ENCODE peak calls at places on chromosomes 11 and 22, in ten cellular contexts. One of them, this sample, is unnamed. For H3K36me3 and H3K9me3, the result is how much of the 10 kb centered on the place peaks cover.

GRCh38 chr11:103959279-103959930 is 77.0 kb upstream of the DDI1 start:
- DNase-seq in neural progenitor cell: no peak
- DNase-seq in NT2/D1: no peak
- DNase-seq in OCI-LY7: peak
- DNase-seq in adipocyte: peak
- DNase-seq in left ventricle myocardium inferior: no peak
- DNase-seq in testis: no peak
- DNase-seq in body of pancreas: no peak
- DNase-seq in IMR-90: peak
- DNase-seq in heart right ventricle: no peak
- DNase-seq in this sample: peak

GRCh38 chr11:10550503-10550902 is 9.5 kb upstream of the RNF141 start:
- DNase-seq in neural progenitor cell: no peak
- DNase-seq in NT2/D1: no peak
- DNase-seq in OCI-LY7: no peak
- DNase-seq in adipocyte: peak
- DNase-seq in left ventricle myocardium inferior: no peak
- DNase-seq in testis: no peak
- DNase-seq in body of pancreas: no peak
- DNase-seq in IMR-90: peak
- DNase-seq in heart right ventricle: no peak
- DNase-seq in this sample: no peak

GRCh38 chr11:78244546-78245315 is 56.0 kb downstream of the USP35 start:
- DNase-seq in neural progenitor cell: no peak
- DNase-seq in NT2/D1: no peak
- DNase-seq in OCI-LY7: no peak
- DNase-seq in adipocyte: no peak
- DNase-seq in left ventricle myocardium inferior: no peak
- DNase-seq in testis: no peak
- DNase-seq in body of pancreas: no peak
- DNase-seq in IMR-90: no peak
- DNase-seq in heart right ventricle: no peak
- DNase-seq in this sample: no peak

GRCh38 chr11:66417000-66417399 is 3.8 kb upstream of the NPAS4 start:
- DNase-seq in neural progenitor cell: peak
- DNase-seq in NT2/D1: no peak
- DNase-seq in OCI-LY7: no peak
- DNase-seq in adipocyte: no peak
- DNase-seq in left ventricle myocardium inferior: no peak
- DNase-seq in testis: no peak
- DNase-seq in body of pancreas: no peak
- DNase-seq in IMR-90: no peak
- DNase-seq in heart right ventricle: no peak
- DNase-seq in this sample: no peak

GRCh38 chr11:17012712-17013547 is 1.3 kb downstream of the PLEKHA7 start:
- DNase-seq in neural progenitor cell: peak
- DNase-seq in NT2/D1: no peak
- DNase-seq in OCI-LY7: no peak
- DNase-seq in adipocyte: peak
- DNase-seq in left ventricle myocardium inferior: peak
- DNase-seq in testis: peak
- DNase-seq in body of pancreas: peak
- DNase-seq in IMR-90: peak
- DNase-seq in heart right ventricle: peak
- DNase-seq in this sample: no peak

GRCh38 chr11:43644626-43645299 is 35.8 kb upstream of the HSD17B12 start:
- DNase-seq in neural progenitor cell: no peak
- DNase-seq in NT2/D1: no peak
- DNase-seq in OCI-LY7: peak
- DNase-seq in adipocyte: peak
- DNase-seq in left ventricle myocardium inferior: no peak
- DNase-seq in testis: no peak
- DNase-seq in body of pancreas: no peak
- DNase-seq in IMR-90: peak
- DNase-seq in heart right ventricle: no peak
- DNase-seq in this sample: no peak

GRCh38 chr11:2796508-2797180 is 88.9 kb downstream of the CDKN1C start:
- DNase-seq in neural progenitor cell: no peak
- DNase-seq in NT2/D1: no peak
- DNase-seq in OCI-LY7: no peak
- DNase-seq in adipocyte: no peak
- DNase-seq in left ventricle myocardium inferior: peak
- DNase-seq in testis: no peak
- DNase-seq in body of pancreas: peak
- DNase-seq in IMR-90: no peak
- DNase-seq in heart right ventricle: no peak
- DNase-seq in this sample: no peak

GRCh38 chr22:19713650-19714319 is 518 bp upstream of the SEPTIN5 start:
- DNase-seq in neural progenitor cell: peak
- DNase-seq in NT2/D1: no peak
- DNase-seq in OCI-LY7: no peak
- DNase-seq in adipocyte: no peak
- DNase-seq in left ventricle myocardium inferior: peak
- DNase-seq in testis: no peak
- DNase-seq in body of pancreas: no peak
- DNase-seq in IMR-90: no peak
- DNase-seq in heart right ventricle: no peak
- DNase-seq in this sample: peak

GRCh38 chr11:120229451-120230424 is 10.2 kb upstream of the POU2F3 start:
- DNase-seq in neural progenitor cell: peak
- DNase-seq in NT2/D1: no peak
- DNase-seq in OCI-LY7: peak
- DNase-seq in adipocyte: peak
- DNase-seq in left ventricle myocardium inferior: no peak
- DNase-seq in testis: peak
- DNase-seq in body of pancreas: no peak
- DNase-seq in IMR-90: peak
- DNase-seq in heart right ventricle: no peak
- DNase-seq in this sample: no peak

GRCh38 chr11:2531277-2531986 is 86.6 kb downstream of the KCNQ1 start:
- DNase-seq in neural progenitor cell: peak
- DNase-seq in NT2/D1: peak
- DNase-seq in OCI-LY7: peak
- DNase-seq in adipocyte: peak
- DNase-seq in left ventricle myocardium inferior: peak
- DNase-seq in testis: peak
- DNase-seq in body of pancreas: peak
- DNase-seq in IMR-90: peak
- DNase-seq in heart right ventricle: peak
- DNase-seq in this sample: peak

GRCh38 chr22:42277988-42278776 is 7.7 kb upstream of the TCF20 start:
- DNase-seq in neural progenitor cell: peak
- DNase-seq in NT2/D1: no peak
- DNase-seq in OCI-LY7: no peak
- DNase-seq in adipocyte: peak
- DNase-seq in left ventricle myocardium inferior: no peak
- DNase-seq in testis: no peak
- DNase-seq in body of pancreas: no peak
- DNase-seq in IMR-90: no peak
- DNase-seq in heart right ventricle: no peak
- DNase-seq in this sample: no peak

GRCh38 chr22:26401726-26402125 is 27.3 kb upstream of the ASPHD2 start:
- DNase-seq in neural progenitor cell: no peak
- DNase-seq in NT2/D1: no peak
- DNase-seq in OCI-LY7: no peak
- DNase-seq in adipocyte: no peak
- DNase-seq in left ventricle myocardium inferior: no peak
- DNase-seq in testis: peak
- DNase-seq in body of pancreas: no peak
- DNase-seq in IMR-90: no peak
- DNase-seq in heart right ventricle: no peak
- DNase-seq in this sample: no peak

GRCh38 chr22:23262474-23263332 is 82.4 kb downstream of the BCR start:
- DNase-seq in neural progenitor cell: no peak
- DNase-seq in NT2/D1: no peak
- DNase-seq in OCI-LY7: no peak
- DNase-seq in adipocyte: no peak
- DNase-seq in left ventricle myocardium inferior: no peak
- DNase-seq in testis: no peak
- DNase-seq in body of pancreas: no peak
- DNase-seq in IMR-90: no peak
- DNase-seq in heart right ventricle: no peak
- DNase-seq in this sample: no peak
- H3K36me3 ChIP-seq in neural progenitor cell: under half
- H3K36me3 ChIP-seq in NT2/D1: half or more
- H3K36me3 ChIP-seq in OCI-LY7: under half
- H3K36me3 ChIP-seq in adipocyte: under half
- H3K36me3 ChIP-seq in left ventricle myocardium inferior: under half
- H3K36me3 ChIP-seq in testis: under half
- H3K36me3 ChIP-seq in body of pancreas: under half
- H3K36me3 ChIP-seq in IMR-90: under half
- H3K36me3 ChIP-seq in heart right ventricle: half or more
- H3K36me3 ChIP-seq in this sample: under half

GRCh38 chr22:49398115-49398514 is 429.6 kb downstream of the BRD1 start:
- DNase-seq in neural progenitor cell: no peak
- DNase-seq in NT2/D1: no peak
- DNase-seq in OCI-LY7: no peak
- DNase-seq in adipocyte: no peak
- DNase-seq in left ventricle myocardium inferior: no peak
- DNase-seq in testis: no peak
- DNase-seq in body of pancreas: no peak
- DNase-seq in IMR-90: no peak
- DNase-seq in heart right ventricle: no peak
- DNase-seq in this sample: no peak

GRCh38 chr22:49398646-49399045 is 429.0 kb downstream of the BRD1 start:
- DNase-seq in neural progenitor cell: no peak
- DNase-seq in NT2/D1: no peak
- DNase-seq in OCI-LY7: no peak
- DNase-seq in adipocyte: no peak
- DNase-seq in left ventricle myocardium inferior: no peak
- DNase-seq in testis: no peak
- DNase-seq in body of pancreas: no peak
- DNase-seq in IMR-90: no peak
- DNase-seq in heart right ventricle: no peak
- DNase-seq in this sample: no peak

GRCh38 chr22:49394116-49394785 is 433.4 kb downstream of the BRD1 start:
- DNase-seq in neural progenitor cell: no peak
- DNase-seq in NT2/D1: no peak
- DNase-seq in OCI-LY7: peak
- DNase-seq in adipocyte: no peak
- DNase-seq in left ventricle myocardium inferior: no peak
- DNase-seq in testis: peak
- DNase-seq in body of pancreas: no peak
- DNase-seq in IMR-90: no peak
- DNase-seq in heart right ventricle: no peak
- DNase-seq in this sample: no peak

GRCh38 chr22:49395617-49396016 is 432.1 kb downstream of the BRD1 start:
- DNase-seq in neural progenitor cell: no peak
- DNase-seq in NT2/D1: no peak
- DNase-seq in OCI-LY7: no peak
- DNase-seq in adipocyte: no peak
- DNase-seq in left ventricle myocardium inferior: no peak
- DNase-seq in testis: no peak
- DNase-seq in body of pancreas: no peak
- DNase-seq in IMR-90: no peak
- DNase-seq in heart right ventricle: no peak
- DNase-seq in this sample: no peak

DNA sequence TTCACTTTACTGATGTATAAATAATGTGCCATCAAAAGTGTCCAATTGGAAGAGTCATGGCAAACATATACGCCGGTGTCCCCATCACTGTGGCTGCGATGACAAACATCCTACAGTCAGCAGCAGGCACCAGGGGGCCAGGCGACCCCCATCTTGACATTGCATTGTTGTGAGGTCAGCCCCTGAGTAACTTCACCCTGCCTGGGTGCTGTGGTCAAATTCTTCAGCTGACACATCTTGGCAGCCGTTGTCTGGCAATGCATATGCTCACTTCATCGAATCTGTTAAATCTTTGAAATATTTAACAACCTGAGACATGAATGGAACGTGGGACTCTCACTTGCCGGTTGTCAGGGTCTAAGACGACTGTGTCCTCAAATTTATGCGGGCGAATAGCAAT is 430.9 kb downstream of the BRD1 start:
- DNase-seq in neural progenitor cell: no peak
- DNase-seq in NT2/D1: no peak
- DNase-seq in OCI-LY7: no peak
- DNase-seq in adipocyte: no peak
- DNase-seq in left ventricle myocardium inferior: no peak
- DNase-seq in testis: no peak
- DNase-seq in body of pancreas: no peak
- DNase-seq in IMR-90: no peak
- DNase-seq in heart right ventricle: no peak
- DNase-seq in this sample: no peak
- H3K9me3 ChIP-seq in neural progenitor cell: under half
- H3K9me3 ChIP-seq in NT2/D1: under half
- H3K9me3 ChIP-seq in OCI-LY7: under half
- H3K9me3 ChIP-seq in adipocyte: under half
- H3K9me3 ChIP-seq in left ventricle myocardium inferior: under half
- H3K9me3 ChIP-seq in testis: under half
- H3K9me3 ChIP-seq in body of pancreas: under half
- H3K9me3 ChIP-seq in IMR-90: half or more
- H3K9me3 ChIP-seq in heart right ventricle: under half
- H3K9me3 ChIP-seq in this sample: under half

DNA sequence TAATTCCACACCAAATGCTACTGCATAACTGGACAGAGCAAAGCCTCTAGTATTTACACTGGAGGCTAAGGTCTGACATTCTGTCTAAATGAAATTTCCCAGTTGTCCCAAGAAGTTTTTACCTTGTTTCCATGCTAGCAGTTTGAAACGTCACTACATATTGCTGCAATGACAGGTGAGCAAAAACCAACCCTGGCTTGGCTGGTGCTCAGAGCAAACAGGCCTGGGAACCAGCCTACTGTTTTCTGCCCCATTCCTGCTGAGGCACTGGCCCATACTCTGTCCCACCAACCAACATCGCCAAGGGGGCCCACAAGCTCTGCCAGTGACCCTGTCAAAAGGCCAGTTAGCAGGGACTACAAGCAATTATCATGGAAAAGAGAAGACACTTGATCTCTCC is 131.1 kb downstream of the MPPED2 start:
- DNase-seq in neural progenitor cell: no peak
- DNase-seq in NT2/D1: no peak
- DNase-seq in OCI-LY7: no peak
- DNase-seq in adipocyte: no peak
- DNase-seq in left ventricle myocardium inferior: no peak
- DNase-seq in testis: no peak
- DNase-seq in body of pancreas: no peak
- DNase-seq in IMR-90: no peak
- DNase-seq in heart right ventricle: no peak
- DNase-seq in this sample: no peak
- H3K36me3 ChIP-seq in neural progenitor cell: under half
- H3K36me3 ChIP-seq in NT2/D1: under half
- H3K36me3 ChIP-seq in OCI-LY7: under half
- H3K36me3 ChIP-seq in adipocyte: under half
- H3K36me3 ChIP-seq in left ventricle myocardium inferior: under half
- H3K36me3 ChIP-seq in testis: under half
- H3K36me3 ChIP-seq in body of pancreas: under half
- H3K36me3 ChIP-seq in IMR-90: under half
- H3K36me3 ChIP-seq in heart right ventricle: under half
- H3K36me3 ChIP-seq in this sample: under half

DNA sequence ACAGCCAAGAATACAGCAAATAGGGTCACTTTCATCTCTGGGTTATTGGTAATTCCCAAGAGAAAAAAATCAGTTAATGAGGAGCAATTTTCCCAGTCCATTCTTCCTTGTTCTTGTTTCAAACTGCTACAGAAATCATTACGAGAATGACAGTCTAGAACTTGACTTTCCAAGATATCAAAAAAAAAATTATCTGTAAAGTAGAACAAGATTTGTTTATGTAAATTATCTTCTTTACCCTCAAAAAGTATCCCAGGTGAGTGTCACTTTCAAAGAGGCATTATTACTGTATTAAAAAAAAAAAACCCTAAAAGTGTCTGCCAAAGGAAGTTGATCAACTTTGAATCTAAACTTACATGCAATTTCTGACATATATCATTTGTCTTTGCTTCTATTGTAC is at the start of gene OR5W2:
- DNase-seq in neural progenitor cell: no peak
- DNase-seq in NT2/D1: no peak
- DNase-seq in OCI-LY7: no peak
- DNase-seq in adipocyte: no peak
- DNase-seq in left ventricle myocardium inferior: no peak
- DNase-seq in testis: no peak
- DNase-seq in body of pancreas: no peak
- DNase-seq in IMR-90: no peak
- DNase-seq in heart right ventricle: no peak
- DNase-seq in this sample: no peak
- H3K9me3 ChIP-seq in neural progenitor cell: under half
- H3K9me3 ChIP-seq in NT2/D1: under half
- H3K9me3 ChIP-seq in OCI-LY7: under half
- H3K9me3 ChIP-seq in adipocyte: under half
- H3K9me3 ChIP-seq in left ventricle myocardium inferior: under half
- H3K9me3 ChIP-seq in testis: under half
- H3K9me3 ChIP-seq in body of pancreas: under half
- H3K9me3 ChIP-seq in IMR-90: under half
- H3K9me3 ChIP-seq in heart right ventricle: under half
- H3K9me3 ChIP-seq in this sample: under half